ENCODE peak calls at places on chromosomes 2 and 18, in five cellular contexts. D is RCC 7860, J is NCI-H1694 treated with DMSO at 0.1 percent for 48 hours, M is SW480, F is hippocampal formation. P is an unnamed sample.
A peak's percentile ranks its signal among the peaks of the same experiment; 100 is the strongest.

GRCh38 chr2:10022464-10022863 is 20.9 kb upstream of the KLF11 start:
- DNase-seq in J (no peak), M (no peak), F (no peak), D (no peak), P (no peak)

GRCh38 chr18:77206676-77207370 is 42.8 kb upstream of the GALR1 start:
- DNase-seq in F (no peak), M (no peak), J (no peak), D (peak; percentile 59), P (no peak)

GRCh38 chr2:178830451-178830850 is 23.2 kb upstream of the TTN start:
- DNase-seq in J (no peak), M (no peak), F (no peak), D (no peak), P (no peak)

GRCh38 chr2:66445076-66445724 is 10.3 kb downstream of the MEIS1 start:
- DNase-seq in D (no peak), J (no peak), M (no peak), F (no peak), P (no peak)

GRCh38 chr2:1649103-1649870 is 95.0 kb downstream of the PXDN start:
- DNase-seq in D (no peak), J (no peak), M (no peak), F (no peak), P (no peak)

GRCh38 chr2:71504611-71505010 is 51.2 kb downstream of the DYSF start:
- DNase-seq in J (no peak), M (no peak), F (no peak), D (no peak), P (no peak)

GRCh38 chr2:121390082-121390481 is 105.1 kb upstream of the TFCP2L1 start:
- DNase-seq in F (no peak), D (no peak), J (no peak), M (no peak), P (no peak)

GRCh38 chr18:69998523-69998987 is 50.9 kb upstream of the CD226 start:
- DNase-seq in D (no peak), J (no peak), M (no peak), F (no peak), P (no peak)

GRCh38 chr2:119301413-119301812 is 65.2 kb downstream of the C2orf76 start:
- DNase-seq in M (no peak), J (no peak), D (no peak), F (no peak), P (no peak)

GRCh38 chr2:219689676-219690628 is 62.5 kb downstream of the SLC4A3 start:
- DNase-seq in J (peak; percentile 68), D (peak; percentile 53), M (peak; percentile 67), F (no peak), P (peak; percentile 70)

GRCh38 chr2:121974919-121975654 is 219.6 kb downstream of the TSN start:
- DNase-seq in M (peak; percentile 75), D (peak; percentile 62), J (peak; percentile 82), F (peak; percentile 11), P (peak; percentile 94)

GRCh38 chr2:31205613-31206012 is 11.7 kb downstream of the CAPN14 start:
- DNase-seq in M (no peak), F (no peak), J (no peak), D (no peak), P (no peak)

GRCh38 chr2:217371681-217372297 is 511.9 kb upstream of the TNP1 start:
- DNase-seq in D (no peak), F (no peak), M (no peak), J (no peak), P (no peak)

P was measured in SK-MEL-5.